ENCODE peak calls at places on chromosomes 11 and 22, in nine cellular contexts. S is endothelial cell of umbilical vein, C is HepG2, A is breast epithelium, D is K562, U is HCT116, V is stomach, W is sigmoid colon, Z is Panc1. L is an unnamed sample. For H3K4me1 and H3K9me3, the result is how much of the 10 kb centered on the place peaks cover.

GRCh38 chr22:26610072-26610958 is 7.5 kb downstream of the CRYBB1 start:
- DNase-seq in S (no peak), D (no peak), W (no peak), V (peak), A (no peak), U (no peak), C (no peak), Z (no peak), L (no peak)

GRCh38 chr11:30488304-30488998 is 97.7 kb downstream of the MPPED2 start:
- DNase-seq in S (peak), A (no peak), W (no peak), D (no peak), Z (no peak), C (peak), V (peak), U (no peak), L (no peak)

GRCh38 chr11:10314199-10315072 is 9.6 kb downstream of the ADM start:
- DNase-seq in U (no peak), Z (no peak), V (no peak), D (no peak), W (no peak), A (no peak), S (peak), C (peak), L (no peak)

GRCh38 chr22:46076651-46077339 is 73.5 kb upstream of the PPARA start:
- DNase-seq in W (peak), S (no peak), C (no peak), V (peak), U (no peak), D (no peak), A (peak), Z (no peak), L (no peak)

GRCh38 chr22:32348031-32348611 is 9.5 kb upstream of the RFPL3 start:
- DNase-seq in S (no peak), W (no peak), C (no peak), V (no peak), Z (no peak), D (no peak), U (no peak), A (no peak), L (no peak)

GRCh38 chr11:65558002-65558784 is at the start of gene LTBP3:
- DNase-seq in D (peak), V (peak), Z (no peak), C (peak), S (peak), W (peak), U (no peak), A (peak), L (no peak)

GRCh38 chr11:63574856-63575602 is 11.8 kb upstream of the PLAAT2 start:
- DNase-seq in U (no peak), S (no peak), W (peak), C (peak), A (peak), V (no peak), D (no peak), Z (no peak), L (no peak)

GRCh38 chr11:128913806-128914205 is 22.6 kb downstream of the KCNJ5 start:
- DNase-seq in W (no peak), A (no peak), C (no peak), D (no peak), V (no peak), U (no peak), S (no peak), Z (no peak), L (no peak)

GRCh38 chr11:34730544-34731295 is 109.8 kb downstream of the EHF start:
- DNase-seq in A (no peak), D (no peak), C (no peak), Z (no peak), S (no peak), U (no peak), V (no peak), W (no peak), L (no peak)

GRCh38 chr22:20677684-20678242 is 96.2 kb upstream of the SERPIND1 start:
- DNase-seq in C (no peak), Z (no peak), S (no peak), D (no peak), U (no peak), V (no peak), A (no peak), W (no peak), L (no peak)

GRCh38 chr11:95925011-95925410 is 1.1 kb upstream of the MTMR2 start:
- DNase-seq in S (no peak), D (peak), V (no peak), W (no peak), U (peak), Z (no peak), C (peak), A (no peak), L (no peak)

DNA sequence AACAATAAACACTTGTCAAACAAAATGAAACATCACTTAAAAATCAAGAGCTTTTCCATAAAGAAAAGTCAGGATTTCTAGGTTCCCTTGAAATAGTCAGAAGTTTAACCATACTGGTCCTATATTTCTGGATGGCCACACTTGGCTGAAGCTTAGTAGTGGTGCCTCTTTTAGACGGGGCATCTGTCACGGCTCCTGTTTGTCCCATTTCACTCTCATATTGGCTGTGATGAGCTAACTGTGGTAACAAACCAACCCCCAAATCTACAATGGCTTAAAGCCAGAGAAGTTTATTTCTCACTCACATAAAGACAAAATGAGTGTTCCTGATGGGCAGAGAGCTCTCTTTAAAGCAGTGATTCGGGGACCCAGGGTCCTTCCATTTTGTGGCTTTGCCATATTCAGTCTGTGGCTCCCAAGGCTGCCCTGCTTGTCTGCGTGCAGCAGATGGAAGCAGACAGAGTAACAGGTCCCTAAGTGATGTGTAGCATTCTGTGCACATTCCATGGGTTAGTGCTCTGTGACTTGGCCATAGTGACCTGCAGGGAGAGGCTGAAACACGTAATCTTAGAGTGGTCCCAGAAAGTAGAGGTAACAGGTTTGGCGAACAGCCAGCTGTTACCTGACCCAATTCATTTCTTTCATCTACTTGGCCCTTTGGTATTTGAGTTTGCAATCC is 137.4 kb downstream of the HIPK3 start:
- DNase-seq in D (no peak), C (no peak), U (no peak), W (no peak), A (no peak), S (no peak), V (no peak), Z (no peak), L (no peak)
- TF ChIP-seq POLR2AphosphoS5 in D (no peak), C (no peak), U (no peak), W (no peak), A (no peak), S (no peak), V (no peak), Z (no peak), L (no peak)

GRCh38 chr11:45163956-45164575 is 17.6 kb downstream of the PRDM11 start:
- DNase-seq in V (no peak), S (peak), Z (no peak), W (peak), C (no peak), A (no peak), U (no peak), D (no peak), L (no peak)
- H3K4me1 ChIP-seq in V (half or more), S (under half), Z (under half), W (under half), C (under half), A (under half), U (under half), D (under half), L (half or more)

GRCh38 chr22:47474464-47474863 is 712.0 kb downstream of the TBC1D22A start:
- DNase-seq in A (no peak), U (no peak), V (no peak), W (no peak), S (no peak), Z (no peak), C (no peak), D (no peak), L (no peak)

GRCh38 chr22:47476226-47476625 is 713.8 kb downstream of the TBC1D22A start:
- DNase-seq in W (no peak), V (no peak), A (no peak), Z (no peak), D (no peak), C (no peak), U (no peak), S (no peak), L (no peak)

GRCh38 chr22:47472636-47473035 is 710.2 kb downstream of the TBC1D22A start:
- DNase-seq in Z (no peak), V (no peak), A (no peak), D (no peak), S (no peak), C (no peak), U (no peak), W (no peak), L (no peak)

DNA sequence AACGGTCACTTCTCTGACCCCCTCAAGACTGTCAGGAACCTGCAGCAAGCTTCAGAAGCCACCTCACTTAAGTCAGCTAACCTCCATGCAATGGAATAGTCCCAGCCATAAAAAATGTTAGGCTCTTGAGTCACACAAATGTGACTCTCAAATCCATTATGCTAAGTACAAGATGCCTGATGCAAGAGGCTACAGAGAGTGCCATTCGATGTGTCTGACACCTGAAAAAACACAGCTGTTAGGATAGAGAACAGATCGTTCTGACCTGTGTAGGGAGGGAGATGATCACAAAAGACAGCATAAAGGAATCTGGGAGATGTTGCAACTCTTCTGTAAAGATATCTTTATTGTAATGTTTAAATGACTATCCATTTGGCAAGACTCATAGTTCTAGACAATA is 712.4 kb downstream of the TBC1D22A start:
- DNase-seq in D (no peak), U (no peak), A (no peak), C (no peak), S (no peak), Z (no peak), W (no peak), V (no peak), L (no peak)
- H3K9me3 ChIP-seq in D (under half), U (under half), A (under half), C (under half), S (under half), Z (under half), W (under half), V (under half), L (under half)

GRCh38 chr11:109109150-109109549 is 312.8 kb upstream of the C11orf87 start:
- DNase-seq in U (no peak), V (no peak), S (no peak), D (no peak), Z (no peak), C (peak), W (no peak), A (no peak), L (no peak)
- TF ChIP-seq POLR2AphosphoS5 in U (no peak), V (no peak), S (no peak), D (no peak), Z (no peak), C (no peak), W (no peak), A (no peak), L (no peak)

DNA sequence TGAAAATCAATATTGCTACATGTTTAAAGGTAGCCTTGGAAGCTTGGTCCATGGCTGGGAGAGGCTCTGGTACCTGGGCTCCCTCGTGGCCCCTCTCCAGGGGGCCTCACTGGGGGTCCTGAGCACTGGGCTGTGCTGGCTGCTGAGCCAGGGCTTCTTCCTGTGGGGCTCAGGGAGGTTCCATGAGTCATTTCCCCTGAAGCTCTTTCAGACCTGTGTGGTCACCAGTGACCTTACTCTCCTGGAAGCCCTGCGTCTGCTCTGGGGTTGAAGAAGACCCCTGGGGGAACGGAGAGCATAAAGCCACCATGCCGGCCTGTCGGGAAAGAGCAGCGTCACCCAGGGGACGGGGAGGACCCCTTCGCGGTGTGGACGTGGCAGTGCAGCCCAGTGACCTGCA is 389.0 kb downstream of the TBC1D22A start:
- DNase-seq in D (no peak), A (no peak), Z (no peak), U (no peak), S (peak), W (no peak), V (no peak), C (no peak), L (no peak)
- H3K4me1 ChIP-seq in D (under half), A (under half), Z (under half), U (under half), S (under half), W (under half), V (under half), C (under half), L (under half)

DNA sequence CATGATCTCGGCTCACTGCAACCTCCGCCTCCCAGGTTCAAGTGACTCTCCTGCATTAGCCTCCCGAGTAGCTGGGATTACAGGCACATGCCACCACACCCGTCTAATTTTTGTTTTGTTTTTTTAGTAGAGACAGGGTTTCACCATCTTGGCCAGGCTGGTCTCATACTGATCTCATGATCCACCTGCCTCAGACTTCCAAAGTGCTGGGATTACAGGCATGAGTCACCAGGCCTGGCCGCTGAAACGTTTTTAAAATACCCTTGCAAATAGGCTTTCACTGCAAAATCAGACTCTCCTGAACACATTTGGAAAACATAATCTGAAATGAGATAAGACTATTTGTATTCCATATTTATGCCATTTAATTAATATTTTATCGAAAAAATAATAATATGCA is 826.1 kb upstream of the CNTN5 start:
- DNase-seq in V (no peak), S (no peak), W (no peak), Z (no peak), D (no peak), A (no peak), C (no peak), U (no peak), L (no peak)
- H3K9me3 ChIP-seq in V (under half), S (under half), W (under half), Z (under half), D (under half), A (under half), C (under half), U (under half), L (under half)

GRCh38 chr11:71448257-71449161 is at the start of gene DHCR7:
- DNase-seq in U (peak), S (peak), A (peak), D (peak), V (peak), Z (peak), C (peak), W (peak), L (no peak)
- TF ChIP-seq POLR2AphosphoS5 in U (peak), S (peak), A (peak), D (peak), V (no peak), Z (no peak), C (peak), W (peak), L (peak)

DNA sequence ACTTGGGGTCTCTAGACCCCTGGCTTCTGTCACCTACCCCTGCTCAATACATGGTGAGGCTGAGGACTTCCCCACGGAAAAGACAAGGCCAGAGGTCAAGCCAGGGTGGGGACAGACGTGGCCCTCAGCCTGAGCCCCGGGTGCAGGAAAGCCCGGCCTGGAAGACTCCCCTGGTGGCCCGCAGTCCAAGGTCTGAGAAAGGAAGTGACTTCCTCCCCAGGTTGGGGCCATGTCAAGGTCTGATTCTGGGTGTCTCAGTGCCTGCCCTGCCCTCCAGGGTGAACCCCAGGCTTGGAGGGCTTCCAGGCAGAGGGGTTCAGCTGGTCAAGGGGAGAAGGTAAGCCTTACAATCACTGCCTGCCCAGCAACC is 3.9 kb downstream of the CTSD start:
- DNase-seq in C (no peak), S (no peak), V (no peak), D (no peak), U (no peak), W (no peak), A (no peak), Z (no peak), L (no peak)
- H3K4me1 ChIP-seq in C (under half), S (under half), V (half or more), D (half or more), U (under half), W (under half), A (under half), Z (half or more), L (half or more)

L was measured in vagina.